ENCODE peak calls at places on chromosomes 12 and 14, in five cellular contexts. Y, F, Z, G and N are unnamed samples.

GRCh38 chr14:77458249-77458950 is 507 bp downstream of the AHSA1 start:
- DNase-seq in Y (no peak), F (peak; percentile 23), Z (no peak), G (no peak), N (peak; percentile 94)

GRCh38 chr12:116861331-116861730 is 19.9 kb downstream of the HRK start:
- DNase-seq in Y (no peak), F (peak; percentile 45), Z (no peak), G (no peak), N (peak; percentile 95)

GRCh38 chr12:6333566-6333965 is 8.3 kb downstream of the TNFRSF1A start:
- DNase-seq in Y (no peak), F (no peak), Z (no peak), G (no peak), N (no peak)

GRCh38 chr12:108166505-108166904 is 37.4 kb downstream of the WSCD2 start:
- DNase-seq in Y (no peak), F (no peak), Z (no peak), G (no peak), N (no peak)

GRCh38 chr14:92490239-92490959 is 23.2 kb upstream of the RIN3 start:
- DNase-seq in Y (no peak), F (no peak), Z (no peak), G (no peak), N (no peak)

GRCh38 chr12:48556631-48557030 is 13.2 kb downstream of the LALBA start:
- DNase-seq in Y (no peak), F (no peak), Z (no peak), G (no peak), N (no peak)

GRCh38 chr12:107610030-107610859 is 75.4 kb upstream of the PWP1 start:
- DNase-seq in Y (peak; percentile 62), F (peak; percentile 44), Z (peak; percentile 29), G (no peak), N (peak; percentile 58)

GRCh38 chr12:94560416-94561221 is 89.7 kb downstream of the TMCC3 start:
- DNase-seq in Y (peak; percentile 80), F (peak; percentile 94), Z (peak; percentile 44), G (peak; percentile 35), N (peak; percentile 72)

GRCh38 chr14:50784683-50785505 is 46.1 kb downstream of the NIN start:
- DNase-seq in Y (no peak), F (no peak), Z (no peak), G (no peak), N (no peak)

GRCh38 chr14:100783630-100784321 is 42.1 kb upstream of the MEG3 start:
- DNase-seq in Y (no peak), F (no peak), Z (no peak), G (no peak), N (no peak)

GRCh38 chr14:26841361-26841760 is 243.5 kb upstream of the NOVA1 start:
- DNase-seq in Y (no peak), F (no peak), Z (peak; percentile 51), G (no peak), N (no peak)

GRCh38 chr12:52415870-52416750 is 10.0 kb upstream of the KRT82 start:
- DNase-seq in Y (no peak), F (no peak), Z (no peak), G (no peak), N (no peak)

GRCh38 chr12:4272014-4272975 is 1.3 kb upstream of the CCND2 start:
- DNase-seq in Y (no peak), F (peak; percentile 95), Z (peak; percentile 60), G (no peak), N (peak; percentile 92)

GRCh38 chr12:31016057-31016456 is 57.6 kb upstream of the DDX11 start:
- DNase-seq in Y (no peak), F (no peak), Z (no peak), G (no peak), N (no peak)

GRCh38 chr12:3725267-3726115 is 27.4 kb downstream of the CRACR2A start:
- DNase-seq in Y (no peak), F (no peak), Z (peak; percentile 19), G (no peak), N (no peak)

GRCh38 chr12:45705404-45705803 is 24.1 kb upstream of the ARID2 start:
- DNase-seq in Y (no peak), F (no peak), Z (no peak), G (no peak), N (no peak)

GRCh38 chr14:52703225-52703624 is 3.8 kb upstream of the PSMC6 start:
- DNase-seq in Y (no peak), F (no peak), Z (peak; percentile 38), G (no peak), N (no peak)

GRCh38 chr12:52945389-52946232 is 3.3 kb upstream of the KRT18 start:
- DNase-seq in Y (peak; percentile 53), F (no peak), Z (peak; percentile 41), G (no peak), N (no peak)

GRCh38 chr12:10966314-10966713 is 20.4 kb downstream of the TAS2R50 start:
- DNase-seq in Y (no peak), F (no peak), Z (no peak), G (no peak), N (no peak)

GRCh38 chr12:45273717-45274271 is 57.9 kb downstream of the ANO6 start:
- DNase-seq in Y (no peak), F (no peak), Z (peak; percentile 95), G (peak; percentile 90), N (no peak)

GRCh38 chr12:25124493-25124892 is 70.5 kb downstream of the DNAI7 start:
- DNase-seq in Y (no peak), F (no peak), Z (no peak), G (no peak), N (no peak)

GRCh38 chr12:53277981-53278380 is 9.9 kb downstream of the ESPL1 start:
- DNase-seq in Y (no peak), F (no peak), Z (no peak), G (no peak), N (no peak)

GRCh38 chr12:129296636-129297035 is 443.4 kb downstream of the GLT1D1 start:
- DNase-seq in Y (no peak), F (no peak), Z (no peak), G (no peak), N (no peak)

GRCh38 chr14:35287481-35288013 is 4.6 kb upstream of the PSMA6 start:
- DNase-seq in Y (no peak), F (no peak), Z (peak; percentile 49), G (no peak), N (peak; percentile 63)

GRCh38 chr12:119649202-119649808 is 18.6 kb upstream of the PRKAB1 start:
- DNase-seq in Y (no peak), F (no peak), Z (no peak), G (no peak), N (peak; percentile 72)

GRCh38 chr14:75042040-75042439 is 9.2 kb downstream of the MLH3 start:
- DNase-seq in Y (no peak), F (no peak), Z (peak; percentile 16), G (no peak), N (no peak)

GRCh38 chr14:53865716-53866115 is 90.9 kb downstream of the BMP4 start:
- DNase-seq in Y (no peak), F (no peak), Z (no peak), G (no peak), N (no peak)

GRCh38 chr12:22684526-22685118 is 59.7 kb downstream of the ETNK1 start:
- DNase-seq in Y (no peak), F (peak; percentile 83), Z (peak; percentile 71), G (peak; percentile 22), N (peak; percentile 80)

GRCh38 chr14:51604078-51604477 is 47.6 kb upstream of the FRMD6 start:
- DNase-seq in Y (no peak), F (no peak), Z (no peak), G (no peak), N (no peak)

GRCh38 chr14:90644882-90645281 is 171.3 kb downstream of the TTC7B start:
- DNase-seq in Y (no peak), F (no peak), Z (no peak), G (no peak), N (no peak)

GRCh38 chr12:113186033-113186365 is 478 bp downstream of the RITA1 start:
- DNase-seq in Y (no peak), F (no peak), Z (no peak), G (no peak), N (peak; percentile 83)

GRCh38 chr12:120094485-120094884 is 22.1 kb downstream of the RAB35 start:
- DNase-seq in Y (no peak), F (no peak), Z (no peak), G (no peak), N (no peak)

GRCh38 chr12:6047249-6048227 is 76.9 kb downstream of the VWF start:
- DNase-seq in Y (no peak), F (no peak), Z (no peak), G (no peak), N (no peak)

GRCh38 chr12:58608711-58609110 is 311.6 kb downstream of the LRIG3 start:
- DNase-seq in Y (no peak), F (no peak), Z (no peak), G (no peak), N (no peak)

GRCh38 chr14:94867931-94868597 is 98.2 kb upstream of the GSC start:
- DNase-seq in Y (peak; percentile 9), F (no peak), Z (no peak), G (no peak), N (no peak)

GRCh38 chr12:25427328-25428249 is 125.5 kb downstream of the LMNTD1 start:
- DNase-seq in Y (no peak), F (no peak), Z (no peak), G (no peak), N (no peak)

DNA sequence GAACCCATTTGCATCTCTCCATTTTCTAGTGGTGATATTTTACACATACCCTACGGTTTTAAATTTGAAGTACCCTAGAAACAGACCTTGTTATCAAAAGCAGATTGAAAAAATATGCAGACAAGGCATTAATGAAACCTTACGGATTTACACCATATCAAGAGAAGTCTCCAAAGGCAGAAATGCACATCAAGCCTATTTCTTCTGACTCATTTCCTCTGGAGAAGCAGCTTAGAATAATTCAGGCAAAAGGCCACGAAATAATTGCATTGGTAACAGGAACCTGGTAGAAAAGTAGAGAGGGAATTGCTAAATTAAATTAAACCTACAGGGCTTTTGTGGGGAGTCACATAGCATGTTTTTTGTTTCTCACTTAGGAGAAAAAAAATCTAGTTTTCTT is 34.7 kb downstream of the KICS2 start:
- DNase-seq in Y (no peak), F (no peak), Z (peak; percentile 60), G (no peak), N (no peak)
- H3K9ac ChIP-seq in Y (no peak overlapping the region), F (no peak overlapping the region), Z (no peak overlapping the region), G (no peak overlapping the region), N (no peak overlapping the region)

GRCh38 chr14:41749425-41749824 is 142.7 kb downstream of the LRFN5 start:
- DNase-seq in Y (no peak), F (no peak), Z (no peak), G (no peak), N (peak; percentile 68)
- H3K9ac ChIP-seq in Y (no peak overlapping the region), F (no peak overlapping the region), Z (no peak overlapping the region), G (no peak overlapping the region), N (no peak overlapping the region)

GRCh38 chr14:30005114-30005698 is 77.6 kb upstream of the PRKD1 start:
- DNase-seq in Y (no peak), F (peak; percentile 35), Z (peak; percentile 53), G (no peak), N (peak; percentile 59)
- H3K9ac ChIP-seq in Y (no peak overlapping the region), F (no peak overlapping the region), Z (no peak overlapping the region), G (no peak overlapping the region), N (no peak overlapping the region)

DNA sequence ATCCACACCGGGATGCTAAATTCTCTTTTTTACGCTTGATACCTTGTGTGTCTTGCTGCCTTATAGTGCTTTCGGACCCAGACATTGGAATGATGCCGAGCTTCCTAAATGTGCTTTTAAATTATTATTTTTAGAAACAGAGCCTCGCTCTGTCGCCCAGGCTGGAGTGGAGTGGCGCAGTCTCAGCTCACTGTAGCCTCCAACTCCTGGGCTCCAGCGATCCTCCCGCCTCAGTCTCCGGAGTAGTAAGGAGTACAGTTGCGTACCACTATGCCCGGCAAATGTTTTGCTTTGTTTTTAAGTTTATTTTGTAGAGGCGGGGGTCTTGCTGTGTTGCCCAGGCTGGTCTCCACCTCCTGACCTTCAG is 489 bp upstream of the EML5 start:
- DNase-seq in Y (no peak), F (no peak), Z (no peak), G (no peak), N (no peak)
- H3K9ac ChIP-seq in Y (no peak overlapping the region), F (peak overlapping the region; percentile 38), Z (peak overlapping the region; percentile 32), G (peak overlapping the region; percentile 57), N (peak overlapping the region; percentile 71)